ENCODE peak calls at places on chromosomes 3 and 15, in seven cellular contexts. R, Z, D, L, U, W and Q are unnamed samples.

GRCh38 chr3:39473452-39474125 is 6.1 kb downstream of the MOBP start:
- DNase-seq in R (no peak), Z (no peak), D (no peak), W (no peak), U (no peak), L (no peak), Q (no peak)

GRCh38 chr15:80887148-80887547 is 102.5 kb downstream of the MESD start:
- DNase-seq in W (no peak), Z (no peak), R (no peak), L (no peak), D (no peak), U (no peak), Q (no peak)

GRCh38 chr3:150220791-150221190 is 187.3 kb upstream of the TSC22D2 start:
- DNase-seq in R (no peak), L (no peak), D (no peak), U (no peak), Z (no peak), W (no peak), Q (no peak)

GRCh38 chr3:60760145-60760544 is 491.1 kb downstream of the FHIT start:
- DNase-seq in R (no peak), L (no peak), U (no peak), D (peak), W (no peak), Z (no peak), Q (no peak)

GRCh38 chr15:40511472-40512133 is 40.8 kb downstream of the CHST14 start:
- DNase-seq in U (no peak), L (peak), R (no peak), D (no peak), W (peak), Z (no peak), Q (peak)

GRCh38 chr3:125231895-125232294 is 19.3 kb upstream of the SLC12A8 start:
- DNase-seq in D (no peak), U (peak), Z (no peak), W (no peak), L (no peak), R (peak), Q (no peak)

GRCh38 chr3:125594581-125595011 is 701 bp downstream of the OSBPL11 start:
- DNase-seq in R (no peak), U (peak), L (no peak), W (no peak), D (no peak), Z (no peak), Q (peak)

GRCh38 chr15:42581272-42581730 is 5.9 kb downstream of the STARD9 start:
- DNase-seq in D (peak), W (peak), U (peak), R (no peak), Z (no peak), L (peak), Q (peak)

GRCh38 chr3:128152419-128153155 is 694 bp upstream of the EEFSEC start:
- DNase-seq in L (no peak), R (no peak), U (peak), W (no peak), D (no peak), Z (no peak), Q (peak)

GRCh38 chr15:41777421-41777973 is 3.2 kb downstream of the MAPKBP1 start:
- DNase-seq in Z (no peak), L (no peak), D (no peak), U (peak), W (no peak), R (no peak), Q (no peak)

GRCh38 chr3:174023445-174023844 is 625.9 kb downstream of the NLGN1 start:
- DNase-seq in R (no peak), U (peak), Z (no peak), D (no peak), W (no peak), L (no peak), Q (no peak)

GRCh38 chr3:38168151-38168987 is 3.0 kb downstream of the OXSR1 start:
- DNase-seq in Z (no peak), D (no peak), W (no peak), U (peak), R (no peak), L (no peak), Q (no peak)

GRCh38 chr3:64625381-64625780 is 62.4 kb downstream of the ADAMTS9 start:
- DNase-seq in R (no peak), L (no peak), Z (no peak), W (no peak), D (no peak), U (no peak), Q (no peak)